ENCODE peak calls at places on chromosomes 5 and 9, in four cellular contexts. Z is adrenal gland, D is amygdala, P is T1000. H is an unnamed sample.

GRCh38 chr9:34989946-34990635 is 546 bp downstream of the DNAJB5 start:
- DNase-seq in Z (peak), D (peak), P (no peak), H (no peak)

GRCh38 chr9:120729796-120730195 is 15.5 kb upstream of the MEGF9 start:
- DNase-seq in Z (no peak), D (no peak), P (no peak), H (no peak)

GRCh38 chr5:174612686-174613085 is 111.7 kb upstream of the MSX2 start:
- DNase-seq in Z (no peak), D (no peak), P (peak), H (no peak)

GRCh38 chr9:97109194-97109811 is 70.4 kb upstream of the CTSV start:
- DNase-seq in Z (peak), D (peak), P (no peak), H (no peak)

GRCh38 chr9:114395768-114396167 is 8.0 kb upstream of the AKNA start:
- DNase-seq in Z (no peak), D (no peak), P (no peak), H (no peak)

GRCh38 chr5:96074460-96075254 is 113.0 kb upstream of the ELL2 start:
- DNase-seq in Z (no peak), D (no peak), P (no peak), H (no peak)

GRCh38 chr5:15614679-15615078 is 114.7 kb downstream of the FBXL7 start:
- DNase-seq in Z (no peak), D (no peak), P (no peak), H (no peak)

GRCh38 chr5:164818440-164818839 is 1313.0 kb downstream of the MAT2B start:
- DNase-seq in Z (no peak), D (no peak), P (no peak), H (no peak)

GRCh38 chr5:57172466-57172961 is 1.3 kb upstream of the GPBP1 start:
- DNase-seq in Z (peak), D (no peak), P (no peak), H (no peak)

GRCh38 chr5:20340123-20340522 is 352.1 kb upstream of the CDH18 start:
- DNase-seq in Z (no peak), D (no peak), P (no peak), H (no peak)

GRCh38 chr5:67516959-67517358 is 320.4 kb upstream of the CD180 start:
- DNase-seq in Z (no peak), D (no peak), P (no peak), H (no peak)

GRCh38 chr5:152171888-152172287 is 233.2 kb downstream of the NMUR2 start:
- DNase-seq in Z (no peak), D (no peak), P (no peak), H (no peak)